ENCODE peak calls at places on chromosome 9, in nine cellular contexts. B, J, P, C, U, O, F, Q and W are unnamed samples.

GRCh38 chr9:73149371-73150067 is 2.1 kb upstream of the ANXA1 start:
- DNase-seq in O (no peak), J (no peak), F (no peak), C (peak), P (no peak), B (peak), U (no peak), Q (no peak), W (no peak)

GRCh38 chr9:124038790-124039633 is 27.4 kb downstream of the LHX2 start:
- DNase-seq in O (no peak), C (no peak), P (no peak), B (no peak), J (no peak), Q (no peak), U (no peak), F (no peak), W (no peak)

GRCh38 chr9:132451276-132451675 is 41.3 kb downstream of the CFAP77 start:
- DNase-seq in O (no peak), C (no peak), F (no peak), J (no peak), P (no peak), B (no peak), Q (no peak), U (peak), W (no peak)

GRCh38 chr9:113992276-113992951 is 85.7 kb downstream of the AMBP start:
- DNase-seq in Q (peak), P (no peak), F (no peak), J (peak), B (no peak), O (peak), U (no peak), C (no peak), W (peak)

GRCh38 chr9:20558609-20559016 is 63.7 kb downstream of the MLLT3 start:
- DNase-seq in C (peak), B (peak), U (no peak), F (no peak), O (no peak), J (no peak), Q (no peak), P (peak), W (no peak)

GRCh38 chr9:133058550-133059320 is 3.0 kb upstream of the CEL start:
- DNase-seq in P (no peak), O (no peak), U (no peak), J (no peak), B (no peak), C (no peak), F (peak), Q (peak), W (no peak)

GRCh38 chr9:135531096-135531495 is 9.9 kb downstream of the LCN1 start:
- DNase-seq in O (peak), J (no peak), P (no peak), Q (no peak), B (no peak), U (no peak), F (no peak), C (no peak), W (no peak)

GRCh38 chr9:124216474-124217176 is 41.1 kb upstream of the NEK6 start:
- DNase-seq in Q (no peak), C (no peak), U (no peak), O (no peak), J (no peak), P (no peak), B (no peak), F (peak), W (peak)

GRCh38 chr9:104232781-104233341 is 138.8 kb downstream of the SMC2 start:
- DNase-seq in J (no peak), F (no peak), B (peak), O (no peak), Q (no peak), U (no peak), C (peak), P (no peak), W (no peak)

GRCh38 chr9:81264516-81264915 is 424.8 kb downstream of the TLE1 start:
- DNase-seq in F (no peak), U (no peak), C (peak), J (no peak), Q (no peak), B (peak), P (no peak), O (no peak), W (no peak)

GRCh38 chr9:134234001-134234660 is 69.8 kb upstream of the RNU6ATAC start:
- DNase-seq in Q (peak), F (no peak), U (no peak), B (no peak), C (no peak), O (no peak), P (no peak), J (no peak), W (no peak)

GRCh38 chr9:113935677-113936380 is 59.7 kb downstream of the ZNF618 start:
- DNase-seq in B (no peak), J (no peak), P (no peak), O (no peak), F (no peak), Q (no peak), U (no peak), C (no peak), W (no peak)

GRCh38 chr9:113219186-113219936 is 1.7 kb downstream of the FKBP15 start:
- DNase-seq in O (no peak), P (no peak), F (peak), B (no peak), J (no peak), C (no peak), U (no peak), Q (no peak), W (no peak)

GRCh38 chr9:76153902-76154629 is 240.2 kb downstream of the RFK start:
- DNase-seq in B (no peak), C (no peak), F (no peak), J (no peak), O (no peak), U (no peak), P (no peak), Q (no peak), W (no peak)

GRCh38 chr9:136762915-136763648 is 1.2 kb downstream of the LCN15 start:
- DNase-seq in Q (peak), B (no peak), P (peak), U (peak), C (peak), J (peak), O (no peak), F (peak), W (no peak)

GRCh38 chr9:34385561-34386230 is 9.0 kb upstream of the MYORG start:
- DNase-seq in P (no peak), F (no peak), J (no peak), O (peak), Q (no peak), C (no peak), B (no peak), U (no peak), W (no peak)

GRCh38 chr9:5551368-5551767 is 41.0 kb downstream of the PDCD1LG2 start:
- DNase-seq in F (no peak), O (no peak), P (no peak), C (no peak), Q (no peak), B (no peak), J (no peak), U (no peak), W (no peak)

GRCh38 chr9:76045217-76045616 is 154.7 kb downstream of the PCSK5 start:
- DNase-seq in O (no peak), F (no peak), P (peak), Q (no peak), U (no peak), J (no peak), C (peak), B (no peak), W (no peak)

GRCh38 chr9:136586391-136586790 is 40.5 kb upstream of the NOTCH1 start:
- DNase-seq in J (no peak), C (no peak), O (no peak), B (no peak), P (no peak), Q (peak), F (no peak), U (no peak), W (no peak)

GRCh38 chr9:131240047-131240921 is 36.0 kb downstream of the FAM78A start:
- DNase-seq in F (no peak), C (no peak), U (no peak), Q (peak), P (no peak), J (no peak), O (no peak), B (no peak), W (no peak)

GRCh38 chr9:91408475-91408874 is 15.2 kb downstream of the NFIL3 start:
- DNase-seq in C (peak), B (no peak), O (no peak), U (no peak), Q (no peak), J (no peak), F (no peak), P (no peak), W (no peak)

GRCh38 chr9:94150279-94150828 is 66.1 kb downstream of the PTPDC1 start:
- DNase-seq in B (no peak), J (no peak), O (no peak), F (no peak), P (no peak), Q (no peak), U (no peak), C (peak), W (no peak)

GRCh38 chr9:97615439-97616072 is 17.6 kb downstream of the TSTD2 start:
- DNase-seq in U (peak), J (peak), Q (no peak), F (peak), B (peak), C (peak), O (no peak), P (peak), W (no peak)

GRCh38 chr9:133163559-133164208 is at the start of gene GBGT1:
- DNase-seq in F (peak), O (no peak), Q (peak), P (peak), B (no peak), C (peak), U (no peak), J (peak), W (no peak)

GRCh38 chr9:95772320-95773060 is 103.0 kb upstream of the ERCC6L2 start:
- DNase-seq in J (peak), C (peak), P (peak), O (no peak), F (no peak), B (no peak), U (no peak), Q (peak), W (no peak)

GRCh38 chr9:133188006-133188842 is 20.8 kb downstream of the OBP2B start:
- DNase-seq in O (no peak), B (no peak), C (no peak), F (peak), Q (peak), J (no peak), U (no peak), P (peak), W (peak)

GRCh38 chr9:88536951-88537742 is 2.2 kb downstream of the NXNL2 start:
- DNase-seq in C (no peak), J (peak), P (no peak), U (no peak), Q (no peak), F (no peak), B (no peak), O (no peak), W (no peak)

GRCh38 chr9:4308482-4308881 is 8.6 kb upstream of the GLIS3 start:
- DNase-seq in O (no peak), C (no peak), J (no peak), B (no peak), Q (no peak), U (no peak), P (no peak), F (no peak), W (no peak)

GRCh38 chr9:13718539-13718938 is 439.0 kb upstream of the MPDZ start:
- DNase-seq in B (no peak), C (peak), P (no peak), F (no peak), O (no peak), J (no peak), U (no peak), Q (no peak), W (no peak)

GRCh38 chr9:112601646-112602045 is 115.0 kb downstream of the KIAA1958 start:
- DNase-seq in C (peak), O (no peak), F (no peak), Q (no peak), P (no peak), J (no peak), U (no peak), B (no peak), W (no peak)

GRCh38 chr9:118961857-118962256 is 407.4 kb downstream of the BRINP1 start:
- DNase-seq in Q (no peak), F (no peak), P (peak), J (no peak), B (peak), C (peak), O (no peak), U (no peak), W (no peak)

GRCh38 chr9:100911273-100911672 is 117.3 kb upstream of the PLPPR1 start:
- DNase-seq in J (no peak), F (no peak), U (no peak), Q (no peak), B (no peak), C (no peak), O (no peak), P (peak), W (no peak)

GRCh38 chr9:38681747-38682227 is 38.1 kb downstream of the FAM240B start:
- DNase-seq in Q (no peak), U (no peak), O (no peak), F (no peak), J (no peak), B (peak), C (peak), P (no peak), W (no peak)

GRCh38 chr9:16421534-16421933 is 448.9 kb downstream of the BNC2 start:
- DNase-seq in J (no peak), O (no peak), C (peak), U (no peak), B (peak), Q (no peak), F (no peak), P (peak), W (no peak)

DNA sequence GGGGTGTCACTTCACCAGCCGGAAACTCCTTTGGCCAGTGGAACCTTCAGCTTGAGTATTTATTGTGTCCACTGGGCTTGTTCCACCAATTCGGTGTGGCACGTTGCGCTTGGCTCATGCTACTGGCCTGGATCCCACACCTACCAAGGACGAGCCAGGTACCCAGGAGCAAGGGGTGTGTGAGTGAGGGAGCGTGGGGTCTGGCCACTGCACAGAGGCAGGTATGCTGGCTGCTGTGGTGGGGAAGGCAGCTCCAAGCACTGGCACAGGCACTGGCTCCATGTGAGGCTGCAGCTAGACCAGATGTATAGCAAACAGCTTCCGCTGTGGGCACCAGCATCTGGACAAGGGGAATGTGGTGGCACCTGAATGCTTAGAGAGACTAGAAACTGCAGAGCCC is 28.1 kb upstream of the CYLC2 start:
- DNase-seq in U (no peak), Q (peak), O (no peak), F (no peak), P (no peak), C (no peak), B (no peak), J (no peak), W (no peak)
- H3K27ac ChIP-seq in U (no peak), Q (no peak), O (no peak), F (no peak), P (no peak), C (no peak), B (no peak), J (no peak), W (no peak)

GRCh38 chr9:130090915-130091314 is 37.2 kb downstream of the GPR107 start:
- DNase-seq in P (no peak), B (no peak), Q (no peak), C (no peak), O (no peak), J (no peak), F (no peak), U (no peak), W (no peak)
- H3K4me3 ChIP-seq in P (no peak), B (no peak), Q (no peak), C (no peak), O (no peak), J (no peak), F (no peak), U (no peak), W (no peak)

GRCh38 chr9:128257086-128257825 is 18.6 kb downstream of the GOLGA2 start:
- DNase-seq in P (no peak), U (no peak), O (no peak), J (no peak), Q (peak), F (no peak), C (no peak), B (no peak), W (no peak)
- H3K27ac ChIP-seq in P (no peak), U (no peak), O (no peak), J (no peak), Q (no peak), F (no peak), C (no peak), B (no peak), W (no peak)

GRCh38 chr9:32737378-32737777 is 46.0 kb upstream of the TMEM215 start:
- DNase-seq in F (no peak), U (no peak), C (no peak), O (no peak), Q (no peak), J (no peak), P (no peak), B (no peak), W (no peak)

GRCh38 chr9:32738501-32739172 is 44.7 kb upstream of the TMEM215 start:
- DNase-seq in O (no peak), Q (no peak), P (no peak), F (no peak), B (no peak), J (no peak), C (peak), U (no peak), W (no peak)

GRCh38 chr9:32741706-32742105 is 41.6 kb upstream of the TMEM215 start:
- DNase-seq in C (peak), J (no peak), O (no peak), B (no peak), F (no peak), P (no peak), U (no peak), Q (no peak), W (no peak)

GRCh38 chr9:32742296-32742695 is 41.0 kb upstream of the TMEM215 start:
- DNase-seq in C (peak), Q (no peak), O (no peak), F (no peak), P (no peak), J (no peak), B (no peak), U (no peak), W (no peak)
- H3K4me3 ChIP-seq in C (no peak), Q (peak), O (no peak), F (no peak), P (no peak), J (no peak), B (no peak), U (no peak), W (no peak)

GRCh38 chr9:125631391-125632085 is 75.5 kb downstream of the MAPKAP1 start:
- DNase-seq in U (no peak), B (peak), P (peak), J (no peak), C (peak), F (peak), Q (no peak), O (no peak), W (no peak)
- H3K27ac ChIP-seq in U (no peak), B (no peak), P (no peak), J (no peak), C (no peak), F (no peak), Q (no peak), O (no peak), W (no peak)

DNA sequence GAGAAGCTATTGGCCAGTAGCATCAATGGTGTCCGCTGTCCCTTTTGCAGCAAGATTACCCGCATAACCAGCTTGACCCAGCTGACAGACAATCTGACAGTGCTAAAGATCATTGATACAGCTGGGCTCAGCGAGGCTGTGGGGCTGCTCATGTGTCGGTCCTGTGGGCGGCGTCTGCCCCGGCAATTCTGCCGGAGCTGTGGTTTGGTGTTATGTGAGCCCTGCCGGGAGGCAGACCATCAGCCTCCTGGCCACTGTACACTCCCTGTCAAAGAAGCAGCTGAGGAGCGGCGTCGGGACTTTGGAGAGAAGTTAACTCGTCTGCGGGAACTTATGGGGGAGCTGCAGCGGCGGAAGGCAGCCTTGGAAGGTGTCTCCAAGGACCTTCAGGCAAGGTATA is 10.8 kb downstream of the TRIM32 start:
- DNase-seq in P (no peak), O (no peak), J (no peak), Q (peak), B (no peak), C (no peak), F (no peak), U (no peak), W (no peak)
- H3K4me3 ChIP-seq in P (no peak), O (no peak), J (no peak), Q (no peak), B (no peak), C (no peak), F (no peak), U (no peak), W (no peak)

GRCh38 chr9:28971881-28972280 is 1398.6 kb upstream of the C9orf72 start:
- DNase-seq in O (no peak), J (no peak), P (no peak), F (no peak), C (no peak), B (no peak), Q (no peak), U (no peak), W (no peak)

DNA sequence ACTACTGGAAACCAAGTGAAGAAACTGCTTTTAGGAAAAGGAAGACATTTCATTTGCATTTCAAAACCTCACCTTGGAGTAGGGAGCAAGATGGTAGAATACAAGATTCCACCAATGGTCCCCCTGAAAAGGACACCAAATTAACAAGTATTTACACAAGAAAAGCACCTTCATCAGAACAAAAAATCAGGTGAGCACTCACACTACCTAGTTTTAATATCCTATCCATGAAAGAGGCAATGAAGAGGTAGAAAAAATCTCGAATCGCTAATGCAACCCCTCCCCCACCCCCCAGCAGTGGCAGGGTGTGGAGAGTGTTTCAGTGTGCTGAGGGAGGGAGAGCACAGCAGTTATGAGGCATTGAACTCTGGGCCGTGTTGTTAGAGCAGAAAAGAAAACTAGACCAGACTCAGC is 1397.0 kb upstream of the C9orf72 start:
- DNase-seq in F (no peak), O (no peak), C (no peak), B (no peak), Q (no peak), U (no peak), P (peak), J (no peak), W (no peak)
- H3K27ac ChIP-seq in F (no peak), O (no peak), C (no peak), B (no peak), Q (no peak), U (no peak), P (peak), J (no peak), W (no peak)